ENCODE peak calls at places on chromosome 19, in nine cellular contexts. One of them, this sample, is unnamed.

GRCh38 chr19:56477429-56478338 is 539 bp upstream of the ZNF667 start:
- ATAC-seq in GM12878: no peak
- ATAC-seq in psoas muscle: peak
- ATAC-seq in body of pancreas: peak
- ATAC-seq in upper lobe of left lung: peak
- ATAC-seq in GM23338: peak
- ATAC-seq in CD4-positive, CD25-positive, alpha-beta regulatory T cell: peak
- ATAC-seq in left lung: peak
- ATAC-seq in A549: no peak
- ATAC-seq in this sample: peak

GRCh38 chr19:34370983-34371382 is 6.0 kb downstream of the GPI start:
- ATAC-seq in GM12878: no peak
- ATAC-seq in psoas muscle: peak
- ATAC-seq in body of pancreas: no peak
- ATAC-seq in upper lobe of left lung: no peak
- ATAC-seq in GM23338: no peak
- ATAC-seq in CD4-positive, CD25-positive, alpha-beta regulatory T cell: no peak
- ATAC-seq in left lung: no peak
- ATAC-seq in A549: no peak
- ATAC-seq in this sample: no peak

GRCh38 chr19:48739400-48739825 is 997 bp downstream of the RASIP1 start:
- ATAC-seq in GM12878: no peak
- ATAC-seq in psoas muscle: peak
- ATAC-seq in body of pancreas: no peak
- ATAC-seq in upper lobe of left lung: no peak
- ATAC-seq in GM23338: no peak
- ATAC-seq in CD4-positive, CD25-positive, alpha-beta regulatory T cell: no peak
- ATAC-seq in left lung: no peak
- ATAC-seq in A549: no peak
- ATAC-seq in this sample: no peak

GRCh38 chr19:15317392-15318011 is 14.8 kb downstream of the BRD4 start:
- ATAC-seq in GM12878: no peak
- ATAC-seq in psoas muscle: peak
- ATAC-seq in body of pancreas: no peak
- ATAC-seq in upper lobe of left lung: no peak
- ATAC-seq in GM23338: peak
- ATAC-seq in CD4-positive, CD25-positive, alpha-beta regulatory T cell: no peak
- ATAC-seq in left lung: peak
- ATAC-seq in A549: no peak
- ATAC-seq in this sample: no peak

GRCh38 chr19:6521718-6522646 is 8.8 kb upstream of the TNFSF9 start:
- ATAC-seq in GM12878: peak
- ATAC-seq in psoas muscle: no peak
- ATAC-seq in body of pancreas: no peak
- ATAC-seq in upper lobe of left lung: peak
- ATAC-seq in GM23338: no peak
- ATAC-seq in CD4-positive, CD25-positive, alpha-beta regulatory T cell: peak
- ATAC-seq in left lung: peak
- ATAC-seq in A549: no peak
- ATAC-seq in this sample: no peak

GRCh38 chr19:2722541-2723344 is 1.6 kb upstream of the DIRAS1 start:
- ATAC-seq in GM12878: no peak
- ATAC-seq in psoas muscle: peak
- ATAC-seq in body of pancreas: peak
- ATAC-seq in upper lobe of left lung: peak
- ATAC-seq in GM23338: no peak
- ATAC-seq in CD4-positive, CD25-positive, alpha-beta regulatory T cell: no peak
- ATAC-seq in left lung: peak
- ATAC-seq in A549: peak
- ATAC-seq in this sample: peak

GRCh38 chr19:12000152-12000981 is 35.1 kb downstream of the ZNF433 start:
- ATAC-seq in GM12878: peak
- ATAC-seq in psoas muscle: no peak
- ATAC-seq in body of pancreas: no peak
- ATAC-seq in upper lobe of left lung: no peak
- ATAC-seq in GM23338: no peak
- ATAC-seq in CD4-positive, CD25-positive, alpha-beta regulatory T cell: peak
- ATAC-seq in left lung: no peak
- ATAC-seq in A549: no peak
- ATAC-seq in this sample: no peak

GRCh38 chr19:33396701-33397535 is 23.4 kb downstream of the CEBPG start:
- ATAC-seq in GM12878: no peak
- ATAC-seq in psoas muscle: no peak
- ATAC-seq in body of pancreas: peak
- ATAC-seq in upper lobe of left lung: no peak
- ATAC-seq in GM23338: peak
- ATAC-seq in CD4-positive, CD25-positive, alpha-beta regulatory T cell: no peak
- ATAC-seq in left lung: no peak
- ATAC-seq in A549: no peak
- ATAC-seq in this sample: no peak

DNA sequence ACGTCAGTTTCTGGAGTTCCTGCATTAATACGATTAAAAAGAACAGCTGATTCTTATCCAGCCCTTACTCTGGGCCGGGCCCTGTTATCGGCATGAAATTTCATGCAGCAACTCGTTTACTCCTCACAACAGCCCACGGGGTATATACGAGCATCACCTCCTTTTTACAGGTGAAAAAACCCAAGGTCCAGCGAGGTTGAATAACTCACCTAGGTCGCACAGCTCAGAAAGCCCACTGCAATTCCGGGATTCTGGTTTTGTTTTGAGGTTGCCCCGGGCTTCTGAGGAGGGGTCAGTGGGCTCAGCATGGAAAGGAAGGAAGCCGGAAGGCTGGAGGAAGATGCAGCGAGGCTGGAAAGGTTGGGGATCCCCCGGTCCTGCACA is 577 bp upstream of the ACP7 start:
- ATAC-seq in GM12878: no peak
- ATAC-seq in psoas muscle: no peak
- ATAC-seq in body of pancreas: no peak
- ATAC-seq in upper lobe of left lung: no peak
- ATAC-seq in GM23338: no peak
- ATAC-seq in CD4-positive, CD25-positive, alpha-beta regulatory T cell: no peak
- ATAC-seq in left lung: no peak
- ATAC-seq in A549: no peak
- ATAC-seq in this sample: no peak
- H3K4me3 ChIP-seq in GM12878: no peak
- H3K4me3 ChIP-seq in psoas muscle: no peak
- H3K4me3 ChIP-seq in body of pancreas: no peak
- H3K4me3 ChIP-seq in upper lobe of left lung: peak
- H3K4me3 ChIP-seq in GM23338: peak
- H3K4me3 ChIP-seq in CD4-positive, CD25-positive, alpha-beta regulatory T cell: no peak
- H3K4me3 ChIP-seq in left lung: no peak
- H3K4me3 ChIP-seq in A549: peak
- H3K4me3 ChIP-seq in this sample: peak

GRCh38 chr19:46845959-46846459 is 4.6 kb downstream of the AP2S1 start:
- ATAC-seq in GM12878: no peak
- ATAC-seq in psoas muscle: no peak
- ATAC-seq in body of pancreas: no peak
- ATAC-seq in upper lobe of left lung: no peak
- ATAC-seq in GM23338: no peak
- ATAC-seq in CD4-positive, CD25-positive, alpha-beta regulatory T cell: no peak
- ATAC-seq in left lung: no peak
- ATAC-seq in A549: no peak
- ATAC-seq in this sample: no peak

GRCh38 chr19:46847528-46847927 is 3.1 kb downstream of the AP2S1 start:
- ATAC-seq in GM12878: no peak
- ATAC-seq in psoas muscle: no peak
- ATAC-seq in body of pancreas: no peak
- ATAC-seq in upper lobe of left lung: no peak
- ATAC-seq in GM23338: no peak
- ATAC-seq in CD4-positive, CD25-positive, alpha-beta regulatory T cell: no peak
- ATAC-seq in left lung: no peak
- ATAC-seq in A549: no peak
- ATAC-seq in this sample: no peak

GRCh38 chr19:46849610-46850009 is 1.0 kb downstream of the AP2S1 start:
- ATAC-seq in GM12878: no peak
- ATAC-seq in psoas muscle: no peak
- ATAC-seq in body of pancreas: no peak
- ATAC-seq in upper lobe of left lung: no peak
- ATAC-seq in GM23338: no peak
- ATAC-seq in CD4-positive, CD25-positive, alpha-beta regulatory T cell: no peak
- ATAC-seq in left lung: no peak
- ATAC-seq in A549: no peak
- ATAC-seq in this sample: no peak

GRCh38 chr19:46850228-46851203 is at the start of gene AP2S1:
- ATAC-seq in GM12878: peak
- ATAC-seq in psoas muscle: peak
- ATAC-seq in body of pancreas: peak
- ATAC-seq in upper lobe of left lung: peak
- ATAC-seq in GM23338: peak
- ATAC-seq in CD4-positive, CD25-positive, alpha-beta regulatory T cell: peak
- ATAC-seq in left lung: peak
- ATAC-seq in A549: peak
- ATAC-seq in this sample: peak

DNA sequence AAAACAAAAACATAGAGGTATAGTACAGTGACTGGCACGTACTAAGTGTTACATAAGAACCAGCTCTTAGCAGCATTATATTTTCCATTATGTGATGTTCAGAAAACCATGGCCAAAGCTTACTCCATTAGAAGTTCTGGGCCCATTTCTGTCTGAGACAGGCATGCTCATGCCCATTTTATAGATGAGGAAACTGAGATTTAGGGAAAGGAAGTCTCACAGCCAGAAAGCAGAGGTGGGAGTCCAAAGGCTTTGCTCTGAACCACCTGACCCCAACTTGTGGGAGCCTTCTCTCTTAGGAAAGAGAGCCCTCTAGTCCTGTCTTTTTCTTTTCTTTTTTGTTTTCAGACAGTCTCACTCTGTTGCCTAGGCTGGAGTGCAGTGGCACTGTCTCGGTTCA is 2.3 kb downstream of the AP2S1 start:
- ATAC-seq in GM12878: no peak
- ATAC-seq in psoas muscle: no peak
- ATAC-seq in body of pancreas: no peak
- ATAC-seq in upper lobe of left lung: no peak
- ATAC-seq in GM23338: no peak
- ATAC-seq in CD4-positive, CD25-positive, alpha-beta regulatory T cell: no peak
- ATAC-seq in left lung: no peak
- ATAC-seq in A549: no peak
- ATAC-seq in this sample: no peak
- H3K4me3 ChIP-seq in GM12878: no peak
- H3K4me3 ChIP-seq in psoas muscle: no peak
- H3K4me3 ChIP-seq in body of pancreas: no peak
- H3K4me3 ChIP-seq in upper lobe of left lung: no peak
- H3K4me3 ChIP-seq in GM23338: no peak
- H3K4me3 ChIP-seq in CD4-positive, CD25-positive, alpha-beta regulatory T cell: no peak
- H3K4me3 ChIP-seq in left lung: no peak
- H3K4me3 ChIP-seq in A549: no peak
- H3K4me3 ChIP-seq in this sample: no peak

GRCh38 chr19:39599116-39599515 is 3.2 kb upstream of the LGALS13 start:
- ATAC-seq in GM12878: no peak
- ATAC-seq in psoas muscle: no peak
- ATAC-seq in body of pancreas: no peak
- ATAC-seq in upper lobe of left lung: no peak
- ATAC-seq in GM23338: no peak
- ATAC-seq in CD4-positive, CD25-positive, alpha-beta regulatory T cell: no peak
- ATAC-seq in left lung: no peak
- ATAC-seq in A549: no peak
- ATAC-seq in this sample: no peak

GRCh38 chr19:39596911-39597310 is 5.4 kb upstream of the LGALS13 start:
- ATAC-seq in GM12878: no peak
- ATAC-seq in psoas muscle: no peak
- ATAC-seq in body of pancreas: no peak
- ATAC-seq in upper lobe of left lung: no peak
- ATAC-seq in GM23338: no peak
- ATAC-seq in CD4-positive, CD25-positive, alpha-beta regulatory T cell: no peak
- ATAC-seq in left lung: no peak
- ATAC-seq in A549: no peak
- ATAC-seq in this sample: no peak

GRCh38 chr19:39607021-39607420 is 4.7 kb downstream of the LGALS13 start:
- ATAC-seq in GM12878: no peak
- ATAC-seq in psoas muscle: no peak
- ATAC-seq in body of pancreas: no peak
- ATAC-seq in upper lobe of left lung: no peak
- ATAC-seq in GM23338: no peak
- ATAC-seq in CD4-positive, CD25-positive, alpha-beta regulatory T cell: no peak
- ATAC-seq in left lung: no peak
- ATAC-seq in A549: no peak
- ATAC-seq in this sample: no peak

GRCh38 chr19:39603825-39604224 is 1.5 kb downstream of the LGALS13 start:
- ATAC-seq in GM12878: no peak
- ATAC-seq in psoas muscle: no peak
- ATAC-seq in body of pancreas: no peak
- ATAC-seq in upper lobe of left lung: no peak
- ATAC-seq in GM23338: no peak
- ATAC-seq in CD4-positive, CD25-positive, alpha-beta regulatory T cell: no peak
- ATAC-seq in left lung: no peak
- ATAC-seq in A549: no peak
- ATAC-seq in this sample: no peak

DNA sequence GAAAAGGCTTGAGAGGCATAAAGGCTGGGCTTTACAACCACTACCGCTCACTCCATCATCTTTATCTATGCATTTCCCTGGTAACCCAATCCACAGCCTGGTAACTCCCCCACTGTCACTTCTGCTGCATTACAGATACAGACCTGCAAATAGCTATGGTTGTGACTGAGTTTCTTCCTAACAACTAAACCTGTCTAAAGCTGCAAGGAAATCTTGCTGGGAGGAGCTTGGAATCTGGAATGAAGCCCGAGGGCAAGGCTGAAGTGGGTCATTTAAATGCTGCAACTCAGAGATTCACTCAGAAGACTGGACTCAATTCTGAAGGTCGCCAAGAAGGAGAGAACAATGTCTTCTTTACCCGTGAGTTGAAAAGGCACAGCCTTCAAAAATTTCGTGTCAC is at the start of gene LGALS13:
- ATAC-seq in GM12878: no peak
- ATAC-seq in psoas muscle: no peak
- ATAC-seq in body of pancreas: no peak
- ATAC-seq in upper lobe of left lung: no peak
- ATAC-seq in GM23338: no peak
- ATAC-seq in CD4-positive, CD25-positive, alpha-beta regulatory T cell: no peak
- ATAC-seq in left lung: no peak
- ATAC-seq in A549: no peak
- ATAC-seq in this sample: no peak
- H3K4me3 ChIP-seq in GM12878: no peak
- H3K4me3 ChIP-seq in psoas muscle: no peak
- H3K4me3 ChIP-seq in body of pancreas: no peak
- H3K4me3 ChIP-seq in upper lobe of left lung: no peak
- H3K4me3 ChIP-seq in GM23338: no peak
- H3K4me3 ChIP-seq in CD4-positive, CD25-positive, alpha-beta regulatory T cell: no peak
- H3K4me3 ChIP-seq in left lung: no peak
- H3K4me3 ChIP-seq in A549: no peak
- H3K4me3 ChIP-seq in this sample: no peak

GRCh38 chr19:51370230-51370629 is 1.4 kb upstream of the CLDND2 start:
- ATAC-seq in GM12878: no peak
- ATAC-seq in psoas muscle: no peak
- ATAC-seq in body of pancreas: no peak
- ATAC-seq in upper lobe of left lung: no peak
- ATAC-seq in GM23338: no peak
- ATAC-seq in CD4-positive, CD25-positive, alpha-beta regulatory T cell: no peak
- ATAC-seq in left lung: no peak
- ATAC-seq in A549: no peak
- ATAC-seq in this sample: no peak

GRCh38 chr19:51371186-51371690 is 1.2 kb downstream of the NKG7 start:
- ATAC-seq in GM12878: no peak
- ATAC-seq in psoas muscle: no peak
- ATAC-seq in body of pancreas: no peak
- ATAC-seq in upper lobe of left lung: no peak
- ATAC-seq in GM23338: no peak
- ATAC-seq in CD4-positive, CD25-positive, alpha-beta regulatory T cell: no peak
- ATAC-seq in left lung: no peak
- ATAC-seq in A549: no peak
- ATAC-seq in this sample: no peak

GRCh38 chr19:51375504-51376221 is 3.2 kb upstream of the NKG7 start:
- ATAC-seq in GM12878: peak
- ATAC-seq in psoas muscle: no peak
- ATAC-seq in body of pancreas: no peak
- ATAC-seq in upper lobe of left lung: no peak
- ATAC-seq in GM23338: no peak
- ATAC-seq in CD4-positive, CD25-positive, alpha-beta regulatory T cell: no peak
- ATAC-seq in left lung: no peak
- ATAC-seq in A549: no peak
- ATAC-seq in this sample: no peak

GRCh38 chr19:51372021-51372648 is 319 bp downstream of the NKG7 start:
- ATAC-seq in GM12878: no peak
- ATAC-seq in psoas muscle: no peak
- ATAC-seq in body of pancreas: no peak
- ATAC-seq in upper lobe of left lung: no peak
- ATAC-seq in GM23338: no peak
- ATAC-seq in CD4-positive, CD25-positive, alpha-beta regulatory T cell: no peak
- ATAC-seq in left lung: no peak
- ATAC-seq in A549: no peak
- ATAC-seq in this sample: no peak

GRCh38 chr19:51372649-51373504 is at the start of gene NKG7:
- ATAC-seq in GM12878: peak
- ATAC-seq in psoas muscle: no peak
- ATAC-seq in body of pancreas: no peak
- ATAC-seq in upper lobe of left lung: no peak
- ATAC-seq in GM23338: no peak
- ATAC-seq in CD4-positive, CD25-positive, alpha-beta regulatory T cell: peak
- ATAC-seq in left lung: no peak
- ATAC-seq in A549: no peak
- ATAC-seq in this sample: no peak
- H3K4me3 ChIP-seq in GM12878: peak
- H3K4me3 ChIP-seq in psoas muscle: no peak
- H3K4me3 ChIP-seq in body of pancreas: no peak
- H3K4me3 ChIP-seq in upper lobe of left lung: peak
- H3K4me3 ChIP-seq in GM23338: no peak
- H3K4me3 ChIP-seq in CD4-positive, CD25-positive, alpha-beta regulatory T cell: no peak
- H3K4me3 ChIP-seq in left lung: peak
- H3K4me3 ChIP-seq in A549: no peak
- H3K4me3 ChIP-seq in this sample: no peak

This sample was measured in gastroesophageal sphincter.